ENCODE peak calls at places on chromosomes 5 and 9, in four cellular contexts. A is PC-9, V is fibroblast of lung, N is DND-41. F is an unnamed sample.

GRCh38 chr5:124021066-124021641 is 509.2 kb downstream of the CSNK1G3 start:
- DNase-seq in V (no peak), N (no peak), A (no peak), F (peak; percentile 52)

GRCh38 chr5:76216748-76217147 is 133.6 kb downstream of the SV2C start:
- DNase-seq in A (no peak), V (no peak), N (no peak), F (no peak)

GRCh38 chr5:135130526-135131215 is 96.6 kb upstream of the PITX1 start:
- DNase-seq in A (no peak), V (no peak), N (no peak), F (peak; percentile 65)

GRCh38 chr5:132215329-132215728 is 12.3 kb downstream of the P4HA2 start:
- DNase-seq in V (peak; percentile 97), A (peak; percentile 67), N (no peak), F (no peak)

GRCh38 chr5:40842351-40842750 is 1.2 kb downstream of the CARD6 start:
- DNase-seq in V (peak; percentile 65), N (no peak), A (peak; percentile 83), F (no peak)

GRCh38 chr9:69785757-69786156 is 25.9 kb upstream of the PTAR1 start:
- DNase-seq in A (no peak), N (no peak), V (peak; percentile 57), F (no peak)

GRCh38 chr5:42767491-42768105 is 11.0 kb downstream of the CCDC152 start:
- DNase-seq in A (no peak), V (peak; percentile 59), N (no peak), F (peak; percentile 73)

GRCh38 chr5:127875235-127876021 is 172.2 kb downstream of the CCDC192 start:
- DNase-seq in V (peak; percentile 78), A (peak; percentile 84), N (peak; percentile 16), F (peak; percentile 96)

GRCh38 chr9:136544549-136545064 is 1.2 kb downstream of the NOTCH1 start:
- DNase-seq in A (no peak), N (peak; percentile 70), V (no peak), F (no peak)

GRCh38 chr5:121055586-121055985 is 591.5 kb downstream of the PRR16 start:
- DNase-seq in V (no peak), A (no peak), N (no peak), F (no peak)

GRCh38 chr5:111439473-111440075 is 72.8 kb downstream of the STARD4 start:
- DNase-seq in A (no peak), V (peak; percentile 17), N (no peak), F (no peak)

GRCh38 chr5:158847772-158848171 is 251.9 kb downstream of the EBF1 start:
- DNase-seq in V (no peak), N (no peak), A (no peak), F (peak; percentile 55)

GRCh38 chr9:97046228-97046627 is 7.3 kb upstream of the CTSV start:
- DNase-seq in N (no peak), A (peak; percentile 99), V (no peak), F (no peak)

GRCh38 chr5:116452774-116453368 is 121.8 kb downstream of the SEMA6A start:
- DNase-seq in A (no peak), V (no peak), N (no peak), F (no peak)

GRCh38 chr5:79697222-79698164 is 7.9 kb downstream of the CMYA5 start:
- DNase-seq in N (no peak), V (peak; percentile 65), A (peak; percentile 84), F (no peak)

GRCh38 chr9:6715755-6716643 is 41.8 kb upstream of the KDM4C start:
- DNase-seq in A (peak; percentile 62), N (no peak), V (peak; percentile 28), F (peak; percentile 87)

GRCh38 chr5:139831624-139832023 is 36.0 kb downstream of the PSD2 start:
- DNase-seq in A (no peak), V (no peak), N (no peak), F (no peak)

GRCh38 chr9:89549031-89549644 is 51.2 kb upstream of the SEMA4D start:
- DNase-seq in A (no peak), N (peak; percentile 88), V (peak; percentile 62), F (peak; percentile 89)

GRCh38 chr9:115740986-115741385 is 412.6 kb upstream of the PAPPA start:
- DNase-seq in V (no peak), N (no peak), A (no peak), F (no peak)

GRCh38 chr5:90987711-90988110 is 395.4 kb downstream of the ARRDC3 start:
- DNase-seq in A (no peak), V (no peak), N (no peak), F (no peak)

GRCh38 chr5:135737701-135738563 is 96.5 kb upstream of the SLC25A48 start:
- DNase-seq in A (no peak), N (no peak), V (no peak), F (no peak)

GRCh38 chr5:135218486-135218755 is 180.6 kb downstream of the MACROH2A1 start:
- DNase-seq in A (no peak), V (no peak), N (no peak), F (no peak)

GRCh38 chr9:111352545-111352944 is 22.5 kb upstream of the OR2K2 start:
- DNase-seq in N (no peak), V (no peak), A (no peak), F (no peak)

GRCh38 chr5:180640765-180641565 is 8.4 kb downstream of the FLT4 start:
- DNase-seq in V (no peak), A (no peak), N (no peak), F (no peak)

GRCh38 chr9:12906646-12907045 is 131.8 kb downstream of the LURAP1L start:
- DNase-seq in V (no peak), A (no peak), N (no peak), F (no peak)

DNA sequence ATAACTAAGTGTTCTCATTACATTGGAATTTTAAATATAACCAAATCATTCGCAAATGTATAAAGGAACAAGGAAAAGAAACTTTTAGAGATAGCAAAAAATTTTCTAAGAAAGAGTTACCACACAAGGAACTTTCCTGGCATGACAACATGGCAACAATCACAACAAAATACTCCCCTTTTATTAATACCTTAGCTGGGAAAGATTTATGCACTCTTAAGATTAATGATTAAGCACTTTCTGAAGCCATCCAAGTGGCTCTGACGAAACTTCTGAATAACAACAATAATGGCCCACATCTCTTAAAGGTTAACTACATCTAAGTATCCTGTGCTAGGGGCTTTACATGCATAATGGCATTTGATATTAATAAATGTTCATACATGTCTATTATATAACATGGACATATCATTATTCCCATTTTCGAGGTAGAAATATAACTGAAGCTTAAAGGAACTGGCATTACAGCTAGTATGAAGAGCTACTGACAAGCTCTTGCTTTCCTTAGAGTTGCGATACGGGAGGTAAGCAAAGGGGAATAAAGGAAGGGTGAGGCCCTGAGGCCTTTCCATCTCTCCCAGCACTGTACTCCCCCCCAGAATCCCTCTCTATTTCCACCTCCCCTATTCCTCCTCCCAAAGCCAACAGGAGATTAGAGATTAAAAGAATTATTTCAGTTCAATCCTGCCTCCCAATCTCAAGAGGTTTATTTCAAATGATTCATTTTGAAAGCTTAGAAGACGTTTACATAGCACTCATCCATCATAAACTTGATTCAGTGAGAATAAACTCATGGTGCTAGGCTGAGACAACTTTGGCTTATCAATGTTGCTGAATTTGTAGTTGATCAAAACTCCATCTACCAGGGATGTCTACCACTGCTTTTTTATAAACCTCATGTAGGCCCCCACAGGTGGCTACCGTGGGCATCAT is 9.7 kb downstream of the MTMR12 start:
- DNase-seq in N (no peak), A (peak; percentile 48), V (no peak), F (no peak)
- H3K27ac ChIP-seq in N (no peak overlapping the region), A (no peak overlapping the region), V (no peak overlapping the region), F (peak overlapping the region; percentile 46)

GRCh38 chr9:929719-930118 is 46.7 kb upstream of the DMRT3 start:
- DNase-seq in N (no peak), V (no peak), A (no peak), F (no peak)

GRCh38 chr9:933356-933755 is 43.1 kb upstream of the DMRT3 start:
- DNase-seq in A (no peak), V (no peak), N (no peak), F (no peak)

DNA sequence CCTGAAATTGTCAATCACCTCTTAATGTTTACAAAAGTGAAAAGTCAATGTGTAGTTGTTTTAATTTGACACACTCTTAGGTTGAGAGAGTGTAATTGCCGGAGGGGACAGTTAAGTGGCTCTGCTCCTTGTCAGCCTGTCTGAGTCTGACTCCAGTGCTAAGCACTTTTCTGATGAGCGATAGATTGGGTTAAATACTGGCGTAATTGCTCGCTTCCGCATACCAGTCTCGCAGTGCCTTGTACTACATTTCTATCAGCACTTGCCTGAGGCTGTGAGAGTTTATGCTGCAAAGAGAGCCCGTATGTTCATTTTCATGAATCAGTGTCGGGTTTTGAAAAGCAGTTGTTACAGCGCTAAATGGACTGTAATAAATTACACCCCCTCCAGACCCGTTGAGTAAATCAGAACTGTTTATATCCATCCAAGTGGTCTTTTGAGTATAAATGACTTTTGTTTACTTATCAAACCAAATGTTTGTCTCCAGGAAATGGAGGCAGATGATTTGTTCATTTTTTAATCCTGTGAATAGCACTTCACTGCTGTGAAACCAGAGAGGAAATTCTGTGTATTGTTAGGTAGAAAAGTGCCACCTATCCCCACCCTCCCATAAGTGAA is 41.0 kb upstream of the DMRT3 start:
- DNase-seq in V (no peak), N (no peak), A (peak; percentile 62), F (no peak)
- H3K79me2 ChIP-seq in V (no peaks in the 10 kb centered on the region), N (no peaks in the 10 kb centered on the region), A (no peaks in the 10 kb centered on the region), F (no peaks in the 10 kb centered on the region)

DNA sequence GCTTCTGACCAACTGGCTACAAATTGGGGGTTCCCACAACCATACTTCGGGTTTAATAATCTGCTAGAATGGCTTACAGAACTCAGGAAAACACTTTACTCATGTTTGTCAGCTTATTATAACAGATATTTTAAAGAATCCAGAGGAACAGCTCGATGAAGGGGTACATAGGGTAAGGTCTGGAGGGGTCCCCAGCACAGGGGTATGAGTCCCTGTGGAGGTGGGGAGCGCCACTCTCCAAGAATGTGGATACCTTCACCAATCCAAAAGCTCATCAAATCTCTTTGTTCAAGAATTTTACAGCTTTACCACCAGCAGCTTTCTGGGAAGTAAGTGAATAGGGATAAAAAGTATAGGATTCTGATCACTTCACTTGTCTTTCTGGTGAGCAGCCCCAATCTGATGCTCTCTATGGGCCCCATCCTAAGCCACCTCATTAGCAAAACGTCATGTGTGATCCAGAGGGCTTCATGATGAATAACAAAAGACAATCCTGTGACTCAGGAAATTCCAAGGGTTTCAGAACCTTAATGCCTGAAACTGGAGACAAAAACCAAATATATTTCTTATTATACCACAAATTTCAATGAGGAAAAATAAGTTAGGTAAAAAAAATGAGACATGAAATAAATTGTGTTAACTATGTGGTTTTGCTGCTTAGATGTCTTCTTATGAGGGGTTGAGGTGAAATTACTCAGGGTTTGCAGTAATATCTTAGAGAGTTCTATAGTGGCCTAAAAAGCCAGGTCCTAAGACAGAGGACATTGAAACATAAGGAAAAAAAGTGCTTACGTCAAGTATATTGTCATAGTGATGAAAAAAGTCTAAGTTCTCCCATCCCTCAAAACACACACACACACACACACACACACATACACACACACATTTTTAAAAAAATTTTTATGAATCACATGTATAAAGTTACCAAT is 290.5 kb downstream of the ANXA1 start:
- DNase-seq in A (no peak), V (no peak), N (no peak), F (no peak)
- H2AFZ ChIP-seq in A (no peak overlapping the region), V (no peak overlapping the region), N (no peak overlapping the region), F (no peak overlapping the region)

GRCh38 chr5:85838781-85839180 is 779.0 kb upstream of the COX7C start:
- DNase-seq in N (no peak), V (no peak), A (no peak), F (no peak)
- H3K27ac ChIP-seq in N (no peak overlapping the region), V (no peak overlapping the region), A (no peak overlapping the region), F (no peak overlapping the region)